ENCODE peak calls at places on chromosomes 7 and 10, in nine cellular contexts. T is T-cell; N is activated T-helper 1 cell treated with anti-CD3 and anti-CD28 coated beads, Interleukin-2, amount 50 U/mL, for 16 hours; R is GM06990; V is activated naive CD8-positive, alpha-beta T cell treated with anti-CD3 and anti-CD28 coated beads for 36 hours; O is activated naive CD4-positive, alpha-beta T cell treated with anti-CD3 and anti-CD28 coated beads, Interleukin-2, amount 10 ng/mL, durations not matched to agents 7 days and 5 days; B is T-helper 1 cell; D is stimulated activated CD8-positive, alpha-beta memory T cell treated with anti-CD3 and anti-CD28 coated beads, Interleukin-12 subunit alpha, Interleukin-12 subunit beta, amount 100 ng/mL, for 1 hour; Y is amniotic stem cell. M is an unnamed sample.
A peak's percentile ranks its signal among the peaks of the same experiment; 100 is the strongest.

GRCh38 chr7:101702362-101702850 is 73.3 kb upstream of the MYL10 start:
- DNase-seq in Y (no peak), N (no peak), R (no peak), O (no peak), D (no peak), V (no peak), B (no peak), T (no peak), M (no peak)

GRCh38 chr10:71357792-71358265 is 38.8 kb downstream of the SLC29A3 start:
- DNase-seq in O (no peak), Y (no peak), V (no peak), D (no peak), B (no peak), T (no peak), N (no peak), R (no peak), M (no peak)

GRCh38 chr7:43385856-43386255 is 197.1 kb upstream of the STK17A start:
- DNase-seq in V (peak; percentile 17), T (no peak), Y (no peak), O (no peak), B (no peak), R (no peak), D (no peak), N (no peak), M (no peak)

GRCh38 chr10:19329475-19329874 is 280.9 kb downstream of the MALRD1 start:
- DNase-seq in D (no peak), R (no peak), Y (no peak), B (no peak), N (no peak), O (no peak), T (no peak), V (no peak), M (no peak)

GRCh38 chr7:82442492-82443043 is 1.0 kb downstream of the CACNA2D1 start:
- DNase-seq in D (no peak), T (no peak), N (no peak), B (no peak), V (no peak), O (no peak), Y (no peak), R (peak; percentile 6), M (no peak)

GRCh38 chr7:13882051-13882450 is 107.4 kb downstream of the ETV1 start:
- DNase-seq in T (no peak), D (no peak), Y (no peak), B (no peak), R (no peak), V (no peak), N (no peak), O (no peak), M (no peak)

GRCh38 chr10:43050011-43050410 is 26.9 kb upstream of the RET start:
- DNase-seq in N (no peak), T (no peak), R (no peak), B (no peak), V (no peak), D (no peak), Y (no peak), O (no peak), M (no peak)

GRCh38 chr10:116761883-116762282 is 19.5 kb upstream of the HSPA12A start:
- DNase-seq in R (no peak), D (no peak), Y (no peak), N (no peak), V (no peak), B (no peak), T (no peak), O (no peak), M (no peak)

GRCh38 chr10:71042699-71043098 is 154.3 kb upstream of the PCBD1 start:
- DNase-seq in R (no peak), V (no peak), B (no peak), O (no peak), Y (no peak), T (no peak), D (no peak), N (no peak), M (no peak)

GRCh38 chr7:14507617-14508016 is 394.9 kb downstream of the DGKB start:
- DNase-seq in D (no peak), O (no peak), V (no peak), T (no peak), B (no peak), N (no peak), Y (no peak), R (no peak), M (peak; percentile 33)

GRCh38 chr7:4113271-4113670 is 568.8 kb upstream of the FOXK1 start:
- DNase-seq in O (no peak), Y (no peak), T (no peak), B (no peak), N (no peak), R (no peak), V (no peak), D (no peak), M (no peak)

GRCh38 chr10:113854757-113855626 is 531 bp downstream of the NHLRC2 start:
- DNase-seq in D (peak; percentile 17), O (peak; percentile 58), R (peak; percentile 81), B (peak; percentile 25), Y (peak; percentile 18), V (peak; percentile 56), N (peak; percentile 17), T (peak; percentile 58), M (peak; percentile 60)

GRCh38 chr10:19683326-19683725 is 132.9 kb upstream of the PLXDC2 start:
- DNase-seq in D (no peak), B (no peak), T (no peak), O (no peak), R (no peak), V (no peak), Y (no peak), N (no peak), M (no peak)

GRCh38 chr7:106640368-106641141 is 20.4 kb downstream of the CCDC71L start:
- DNase-seq in T (no peak), B (no peak), N (no peak), V (no peak), D (no peak), R (no peak), Y (no peak), O (no peak), M (no peak)

GRCh38 chr10:103592186-103593021 is 98.9 kb downstream of the NEURL1 start:
- DNase-seq in D (no peak), R (no peak), N (peak; percentile 9), O (peak; percentile 59), Y (no peak), V (peak; percentile 43), T (peak; percentile 26), B (peak; percentile 22), M (peak; percentile 50)

GRCh38 chr7:106277976-106278375 is 6.8 kb downstream of the NAMPT start:
- DNase-seq in Y (no peak), O (no peak), R (no peak), B (no peak), V (no peak), N (no peak), T (no peak), D (no peak), M (no peak)

GRCh38 chr7:65902306-65902705 is 29.4 kb downstream of the VKORC1L1 start:
- DNase-seq in V (no peak), Y (no peak), R (no peak), B (no peak), N (no peak), T (no peak), O (no peak), D (no peak), M (no peak)

GRCh38 chr7:51229620-51230323 is 86.8 kb downstream of the COBL start:
- DNase-seq in T (no peak), D (no peak), B (no peak), R (no peak), Y (no peak), O (no peak), N (no peak), V (no peak), M (no peak)

GRCh38 chr10:94602729-94603515 is 57.3 kb downstream of the HELLS start:
- DNase-seq in N (no peak), B (no peak), T (no peak), R (no peak), Y (no peak), D (no peak), O (no peak), V (no peak), M (no peak)

GRCh38 chr10:69494626-69495558 is 43.6 kb downstream of the TSPAN15 start:
- DNase-seq in Y (no peak), D (no peak), O (no peak), B (no peak), T (no peak), V (no peak), R (no peak), N (no peak), M (no peak)

GRCh38 chr10:20473361-20473760 is 423.8 kb downstream of the NEBL start:
- DNase-seq in D (no peak), R (no peak), Y (no peak), B (no peak), N (no peak), V (no peak), O (no peak), T (no peak), M (no peak)

GRCh38 chr10:99450624-99451498 is 20.4 kb upstream of the GOT1 start:
- DNase-seq in D (no peak), O (no peak), Y (no peak), V (no peak), B (no peak), T (no peak), R (no peak), N (no peak), M (no peak)

GRCh38 chr7:138797715-138798320 is at the start of the genes ATP6V0A4 and TMEM213:
- DNase-seq in D (no peak), N (no peak), B (no peak), Y (no peak), T (no peak), O (peak; percentile 30), V (no peak), R (no peak), M (no peak)

GRCh38 chr10:116833986-116834760 is 15.1 kb upstream of the ENO4 start:
- DNase-seq in T (no peak), N (no peak), Y (no peak), D (no peak), O (no peak), R (no peak), B (no peak), V (no peak), M (no peak)